ENCODE peak calls at places on chromosome 22, in five cellular contexts. Z, Q, R, F and K are unnamed samples. For H3K9me3, the result is how much of the 10 kb centered on the place peaks cover.

GRCh38 chr22:39496131-39496838 is 5.8 kb upstream of the MIEF1 start:
- DNase-seq in Z (peak), Q (peak), R (peak), F (peak), K (peak)

GRCh38 chr22:29149841-29150555 is 55.7 kb upstream of the EMID1 start:
- DNase-seq in Z (no peak), Q (no peak), R (no peak), F (no peak), K (no peak)

GRCh38 chr22:44758970-44759365 is 6.6 kb downstream of the ARHGAP8 start:
- DNase-seq in Z (no peak), Q (no peak), R (no peak), F (no peak), K (no peak)

GRCh38 chr22:29985912-29986311 is 94.4 kb upstream of the HORMAD2 start:
- DNase-seq in Z (no peak), Q (no peak), R (no peak), F (no peak), K (no peak)

GRCh38 chr22:43142881-43143562 is at the start of gene MCAT:
- DNase-seq in Z (peak), Q (peak), R (peak), F (peak), K (peak)

GRCh38 chr22:21938071-21938822 is 14.4 kb downstream of the PPM1F start:
- DNase-seq in Z (peak), Q (peak), R (peak), F (peak), K (peak)

GRCh38 chr22:20138868-20139267 is 7.3 kb downstream of the ZDHHC8 start:
- DNase-seq in Z (no peak), Q (no peak), R (no peak), F (no peak), K (no peak)

GRCh38 chr22:39176067-39176621 is 23.7 kb upstream of the CBX7 start:
- DNase-seq in Z (no peak), Q (peak), R (peak), F (peak), K (no peak)

GRCh38 chr22:19463491-19464469 is 15.2 kb downstream of the UFD1 start:
- DNase-seq in Z (no peak), Q (no peak), R (no peak), F (no peak), K (no peak)

GRCh38 chr22:45882881-45883810 is 93.8 kb downstream of the WNT7B start:
- DNase-seq in Z (no peak), Q (no peak), R (no peak), F (no peak), K (no peak)

GRCh38 chr22:43313497-43314474 is 29.4 kb downstream of the SCUBE1 start:
- DNase-seq in Z (no peak), Q (no peak), R (no peak), F (no peak), K (no peak)

DNA sequence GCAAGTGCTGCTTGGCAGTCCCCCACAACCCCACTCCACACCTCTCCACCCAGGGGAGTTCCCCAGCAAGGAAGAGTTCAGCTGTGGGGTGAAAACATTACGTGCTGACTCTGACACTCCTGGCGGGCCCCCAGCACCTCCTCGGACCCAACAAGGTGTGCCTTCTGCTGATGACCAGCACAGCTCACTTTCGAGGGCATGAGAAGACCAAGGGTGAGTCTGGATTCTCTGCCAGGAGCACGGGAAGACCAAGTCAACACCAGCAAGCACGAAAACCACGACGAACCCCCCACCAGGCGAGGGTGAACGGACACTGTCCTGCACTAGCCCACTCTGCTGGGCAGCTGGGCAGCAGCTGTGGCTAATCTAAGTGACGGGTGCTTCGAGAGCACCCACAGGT is 1.4 kb downstream of the ALG12 start:
- DNase-seq in Z (no peak), Q (no peak), R (no peak), F (no peak), K (no peak)
- H3K4me3 ChIP-seq in Z (no peak), Q (no peak), R (peak), F (no peak), K (peak)

GRCh38 chr22:26134654-26135330 is 34.5 kb upstream of the SEZ6L start:
- DNase-seq in Z (no peak), Q (peak), R (no peak), F (no peak), K (peak)

GRCh38 chr22:26143801-26144325 is 25.4 kb upstream of the SEZ6L start:
- DNase-seq in Z (no peak), Q (no peak), R (no peak), F (no peak), K (no peak)

DNA sequence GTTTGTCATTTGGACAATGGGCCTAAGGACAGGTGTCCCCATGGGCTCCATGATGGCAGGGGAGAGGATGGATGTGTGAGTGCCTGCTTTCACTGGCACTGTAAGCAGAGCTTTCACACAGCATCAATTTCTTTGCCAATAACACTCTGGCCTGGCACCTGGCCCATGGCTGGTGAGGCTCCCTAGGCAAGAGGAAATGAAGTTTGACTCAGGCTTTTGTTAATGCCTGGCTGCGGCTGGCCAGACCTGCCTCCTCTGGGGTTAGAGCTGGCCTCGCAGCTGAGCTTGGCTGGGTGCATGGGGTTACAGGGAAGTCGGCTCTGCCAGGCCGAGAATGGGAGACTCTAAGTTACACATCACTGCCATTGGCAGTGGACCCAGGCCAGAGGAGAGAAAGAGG is 29.9 kb upstream of the SEZ6L start:
- DNase-seq in Z (no peak), Q (no peak), R (no peak), F (no peak), K (no peak)
- H3K9me3 ChIP-seq in Z (under half), Q (under half), R (under half), F (under half), K (under half)

DNA sequence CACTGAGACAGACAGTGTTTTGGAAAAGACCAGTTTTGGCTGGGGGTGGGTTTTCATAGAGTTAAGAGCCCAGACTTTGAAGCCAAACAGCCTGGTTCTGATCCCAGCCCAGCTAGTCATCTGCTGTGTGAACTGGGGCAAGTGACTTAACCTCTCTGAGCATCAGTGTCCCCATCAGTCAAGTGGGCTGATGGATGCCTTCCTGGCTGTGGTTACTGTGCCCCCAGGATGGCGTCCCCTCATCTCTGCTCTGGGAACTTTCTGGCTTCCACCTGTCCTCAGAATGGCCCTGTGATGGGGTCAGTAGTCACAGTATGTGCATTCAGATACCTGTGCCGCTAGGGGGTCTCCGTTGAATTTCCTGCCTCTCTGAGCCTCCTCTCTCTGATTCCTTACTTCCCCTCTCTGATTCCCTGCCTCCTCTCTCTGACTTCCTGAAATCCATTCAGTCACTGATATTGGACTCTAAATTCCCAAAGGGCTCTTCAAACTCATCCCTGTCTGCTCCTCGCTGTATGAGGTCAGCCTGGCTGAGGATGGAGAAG is 2.4 kb downstream of the RASD2 start:
- DNase-seq in Z (no peak), Q (no peak), R (no peak), F (no peak), K (no peak)
- H3K4me3 ChIP-seq in Z (no peak), Q (no peak), R (no peak), F (no peak), K (no peak)

GRCh38 chr22:47446821-47447810 is 684.7 kb downstream of the TBC1D22A start:
- DNase-seq in Z (no peak), Q (no peak), R (no peak), F (no peak), K (no peak)

GRCh38 chr22:47445212-47445611 is 682.8 kb downstream of the TBC1D22A start:
- DNase-seq in Z (no peak), Q (no peak), R (no peak), F (no peak), K (no peak)

GRCh38 chr22:47444746-47445065 is 682.3 kb downstream of the TBC1D22A start:
- DNase-seq in Z (no peak), Q (no peak), R (no peak), F (no peak), K (no peak)

GRCh38 chr22:47445716-47446290 is 683.4 kb downstream of the TBC1D22A start:
- DNase-seq in Z (no peak), Q (no peak), R (no peak), F (no peak), K (no peak)

GRCh38 chr22:47446331-47446730 is 683.9 kb downstream of the TBC1D22A start:
- DNase-seq in Z (no peak), Q (no peak), R (no peak), F (no peak), K (no peak)
- H3K9me3 ChIP-seq in Z (under half), Q (under half), R (under half), F (under half), K (under half)

GRCh38 chr22:31081963-31082605 is 966 bp downstream of the SMTN start:
- DNase-seq in Z (no peak), Q (no peak), R (no peak), F (no peak), K (no peak)

GRCh38 chr22:31080848-31081649 is at the start of gene SMTN:
- DNase-seq in Z (peak), Q (peak), R (peak), F (peak), K (peak)

GRCh38 chr22:31077681-31078080 is 3.4 kb upstream of the SMTN start:
- DNase-seq in Z (no peak), Q (no peak), R (no peak), F (no peak), K (no peak)

GRCh38 chr22:31080164-31080847 is 812 bp upstream of the SMTN start:
- DNase-seq in Z (no peak), Q (no peak), R (no peak), F (no peak), K (no peak)

DNA sequence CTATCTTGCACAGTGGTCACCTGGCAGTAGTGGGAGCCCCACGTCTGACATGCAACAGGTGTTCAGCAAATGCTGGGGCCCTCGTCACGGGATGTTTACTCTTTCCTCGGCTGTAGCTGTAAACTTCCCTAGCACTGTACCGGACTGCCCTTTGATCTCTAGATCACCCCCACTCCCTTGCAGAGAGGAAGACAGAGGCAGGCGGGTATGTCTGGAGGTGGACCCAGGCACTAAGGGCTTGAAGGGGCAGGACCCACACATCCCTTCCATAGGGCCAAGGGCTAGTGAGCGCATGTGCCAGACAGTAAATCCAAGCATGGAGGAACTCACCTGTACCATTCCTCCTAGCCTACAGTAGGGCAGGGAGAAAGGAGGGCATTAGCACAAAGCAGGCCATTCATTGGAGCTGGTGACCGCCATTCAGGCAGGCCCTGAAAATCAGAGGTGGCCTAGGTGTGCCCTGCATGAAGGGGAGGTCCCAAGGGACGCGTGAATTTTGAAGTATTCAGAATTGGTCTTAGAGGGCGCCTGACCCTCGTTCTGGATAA is 1.9 kb upstream of the SMTN start:
- DNase-seq in Z (no peak), Q (peak), R (peak), F (no peak), K (no peak)
- H3K4me3 ChIP-seq in Z (no peak), Q (no peak), R (no peak), F (no peak), K (no peak)

DNA sequence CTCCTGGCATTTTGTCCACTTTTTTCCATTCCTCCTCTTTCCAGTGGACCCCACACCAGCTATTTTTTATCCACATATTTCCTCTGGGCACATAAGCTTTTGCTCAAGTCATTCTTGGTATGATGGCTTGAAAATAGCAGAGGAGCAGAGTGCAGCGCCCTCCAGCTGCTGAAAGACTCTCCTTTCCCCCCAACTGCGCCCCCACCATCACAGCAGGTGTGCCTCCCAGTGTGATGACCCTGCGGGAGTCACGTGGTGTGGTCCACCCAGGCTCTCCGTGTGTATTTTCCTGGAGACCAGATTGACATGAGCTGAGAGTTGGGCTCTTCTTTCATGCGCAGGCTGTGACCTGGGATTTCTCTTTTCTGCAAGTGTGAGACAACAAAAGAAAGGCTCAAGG is 1241.6 kb downstream of the TBC1D22A start:
- DNase-seq in Z (no peak), Q (no peak), R (no peak), F (no peak), K (no peak)
- H3K9me3 ChIP-seq in Z (under half), Q (under half), R (under half), F (under half), K (under half)

DNA sequence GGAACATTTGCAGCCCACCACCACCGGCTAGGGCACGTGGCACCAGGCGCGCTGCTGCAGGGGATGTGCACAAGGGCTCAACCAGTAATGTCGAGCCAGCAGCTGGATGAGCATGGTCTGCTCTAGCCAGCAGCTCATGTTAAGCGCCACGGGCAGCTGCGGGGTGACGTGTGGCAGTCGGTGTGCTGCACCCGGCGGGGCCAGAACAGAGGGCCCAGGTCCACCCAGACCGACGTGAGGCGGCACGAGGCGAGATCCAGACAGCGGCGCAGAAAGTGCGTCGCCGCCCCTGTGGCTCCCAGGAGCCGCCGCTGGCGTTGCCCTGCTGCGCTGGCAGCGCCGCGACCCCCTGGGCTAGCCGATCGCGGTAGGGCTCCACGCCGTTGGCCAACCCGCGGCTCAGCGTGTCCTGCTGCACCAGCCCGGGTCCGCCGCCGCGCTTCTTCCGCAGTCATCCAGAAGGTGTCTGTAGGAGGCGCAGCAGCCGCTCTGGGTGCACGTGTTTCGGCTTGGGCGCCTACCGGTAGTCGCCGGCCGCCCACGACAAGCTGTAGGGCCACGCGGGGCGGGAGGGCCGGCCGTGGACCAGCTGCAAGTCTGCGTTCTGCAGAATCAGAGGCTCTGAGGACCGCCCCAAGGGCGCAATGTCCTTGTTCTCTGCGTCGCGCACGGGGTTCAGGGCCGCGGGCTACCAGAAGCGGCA is 4.6 kb upstream of the GALR3 start:
- DNase-seq in Z (no peak), Q (peak), R (peak), F (peak), K (no peak)
- H3K4me3 ChIP-seq in Z (no peak), Q (peak), R (peak), F (no peak), K (no peak)